ENCODE peak calls at places on chromosomes 7 and 10, in eight cellular contexts. One of them, this sample, is unnamed.

GRCh38 chr7:4712371-4713182 is 30.5 kb downstream of the FOXK1 start:
- DNase-seq in NCI-H82: peak; percentile 78
- DNase-seq in left cardiac atrium: no peak
- DNase-seq in GM19239: no peak
- DNase-seq in T-cell: no peak
- DNase-seq in COR-L47: no peak
- DNase-seq in KG1: no peak
- DNase-seq in ascending aorta: no peak
- DNase-seq in this sample: peak; percentile 68

GRCh38 chr10:13453896-13454295 is 74.9 kb downstream of the BEND7 start:
- DNase-seq in KG1: no peak
- DNase-seq in GM19239: no peak
- DNase-seq in COR-L47: no peak
- DNase-seq in ascending aorta: no peak
- DNase-seq in NCI-H82: no peak
- DNase-seq in T-cell: no peak
- DNase-seq in left cardiac atrium: no peak
- DNase-seq in this sample: no peak

GRCh38 chr7:21898265-21898930 is 47.3 kb downstream of the CDCA7L start:
- DNase-seq in GM19239: peak; percentile 36
- DNase-seq in COR-L47: no peak
- DNase-seq in NCI-H82: no peak
- DNase-seq in ascending aorta: no peak
- DNase-seq in KG1: no peak
- DNase-seq in T-cell: peak; percentile 19
- DNase-seq in left cardiac atrium: no peak
- DNase-seq in this sample: no peak

GRCh38 chr10:62424026-62424425 is 49.9 kb downstream of the ZNF365 start:
- DNase-seq in GM19239: no peak
- DNase-seq in T-cell: no peak
- DNase-seq in left cardiac atrium: no peak
- DNase-seq in ascending aorta: no peak
- DNase-seq in COR-L47: no peak
- DNase-seq in KG1: no peak
- DNase-seq in NCI-H82: peak; percentile 3
- DNase-seq in this sample: no peak

GRCh38 chr7:120110169-120110568 is 162.8 kb upstream of the KCND2 start:
- DNase-seq in NCI-H82: no peak
- DNase-seq in T-cell: no peak
- DNase-seq in KG1: no peak
- DNase-seq in left cardiac atrium: no peak
- DNase-seq in COR-L47: no peak
- DNase-seq in GM19239: no peak
- DNase-seq in ascending aorta: no peak
- DNase-seq in this sample: no peak

GRCh38 chr10:122014652-122015248 is 25.8 kb downstream of the TACC2 start:
- DNase-seq in NCI-H82: no peak
- DNase-seq in COR-L47: no peak
- DNase-seq in GM19239: no peak
- DNase-seq in T-cell: no peak
- DNase-seq in left cardiac atrium: no peak
- DNase-seq in KG1: no peak
- DNase-seq in ascending aorta: no peak
- DNase-seq in this sample: no peak

GRCh38 chr7:84123903-84124573 is 70.6 kb downstream of the SEMA3A start:
- DNase-seq in NCI-H82: no peak
- DNase-seq in ascending aorta: no peak
- DNase-seq in COR-L47: no peak
- DNase-seq in KG1: no peak
- DNase-seq in GM19239: no peak
- DNase-seq in left cardiac atrium: no peak
- DNase-seq in T-cell: no peak
- DNase-seq in this sample: no peak

GRCh38 chr10:24390746-24391145 is 181.8 kb downstream of the KIAA1217 start:
- DNase-seq in COR-L47: no peak
- DNase-seq in left cardiac atrium: no peak
- DNase-seq in NCI-H82: no peak
- DNase-seq in GM19239: no peak
- DNase-seq in KG1: no peak
- DNase-seq in T-cell: no peak
- DNase-seq in ascending aorta: no peak
- DNase-seq in this sample: no peak

GRCh38 chr10:78211476-78212110 is 177.9 kb downstream of the RPS24 start:
- DNase-seq in T-cell: no peak
- DNase-seq in COR-L47: no peak
- DNase-seq in NCI-H82: peak; percentile 60
- DNase-seq in left cardiac atrium: no peak
- DNase-seq in GM19239: no peak
- DNase-seq in ascending aorta: no peak
- DNase-seq in KG1: peak; percentile 30
- DNase-seq in this sample: peak; percentile 4

GRCh38 chr10:85908462-85908861 is 458.1 kb downstream of the GRID1 start:
- DNase-seq in T-cell: no peak
- DNase-seq in KG1: no peak
- DNase-seq in left cardiac atrium: no peak
- DNase-seq in ascending aorta: no peak
- DNase-seq in GM19239: no peak
- DNase-seq in NCI-H82: no peak
- DNase-seq in COR-L47: no peak
- DNase-seq in this sample: no peak

GRCh38 chr10:110007701-110008517 is at the start of gene ADD3:
- DNase-seq in GM19239: peak; percentile 71
- DNase-seq in left cardiac atrium: peak; percentile 97
- DNase-seq in T-cell: peak; percentile 88
- DNase-seq in ascending aorta: peak; percentile 97
- DNase-seq in KG1: peak; percentile 84
- DNase-seq in COR-L47: peak; percentile 45
- DNase-seq in NCI-H82: peak; percentile 98
- DNase-seq in this sample: peak; percentile 91

GRCh38 chr10:104333037-104333727 is 5.1 kb downstream of the ITPRIP start:
- DNase-seq in T-cell: peak; percentile 81
- DNase-seq in GM19239: no peak
- DNase-seq in COR-L47: no peak
- DNase-seq in NCI-H82: no peak
- DNase-seq in left cardiac atrium: no peak
- DNase-seq in KG1: no peak
- DNase-seq in ascending aorta: peak; percentile 61
- DNase-seq in this sample: no peak

GRCh38 chr10:78045237-78045636 is 11.6 kb downstream of the RPS24 start:
- DNase-seq in T-cell: no peak
- DNase-seq in NCI-H82: no peak
- DNase-seq in KG1: no peak
- DNase-seq in ascending aorta: no peak
- DNase-seq in GM19239: no peak
- DNase-seq in COR-L47: no peak
- DNase-seq in left cardiac atrium: no peak
- DNase-seq in this sample: no peak

GRCh38 chr7:5525271-5526189 is 101.9 kb upstream of the TNRC18 start:
- DNase-seq in KG1: peak; percentile 38
- DNase-seq in T-cell: no peak
- DNase-seq in NCI-H82: peak; percentile 70
- DNase-seq in GM19239: no peak
- DNase-seq in ascending aorta: no peak
- DNase-seq in left cardiac atrium: no peak
- DNase-seq in COR-L47: no peak
- DNase-seq in this sample: no peak

GRCh38 chr10:69086131-69086530 is 1.8 kb upstream of the SRGN start:
- DNase-seq in GM19239: no peak
- DNase-seq in left cardiac atrium: peak; percentile 52
- DNase-seq in KG1: no peak
- DNase-seq in ascending aorta: no peak
- DNase-seq in T-cell: no peak
- DNase-seq in COR-L47: no peak
- DNase-seq in NCI-H82: no peak
- DNase-seq in this sample: no peak

GRCh38 chr7:68364871-68365625 is 1233.2 kb upstream of the AUTS2 start:
- DNase-seq in NCI-H82: no peak
- DNase-seq in T-cell: no peak
- DNase-seq in KG1: no peak
- DNase-seq in left cardiac atrium: no peak
- DNase-seq in GM19239: no peak
- DNase-seq in COR-L47: no peak
- DNase-seq in ascending aorta: no peak
- DNase-seq in this sample: no peak

GRCh38 chr7:18762189-18762588 is 266.6 kb downstream of the HDAC9 start:
- DNase-seq in left cardiac atrium: no peak
- DNase-seq in T-cell: no peak
- DNase-seq in NCI-H82: no peak
- DNase-seq in COR-L47: no peak
- DNase-seq in ascending aorta: no peak
- DNase-seq in KG1: no peak
- DNase-seq in GM19239: no peak
- DNase-seq in this sample: no peak

GRCh38 chr7:16315280-16315679 is 106.1 kb downstream of the CRPPA start:
- DNase-seq in left cardiac atrium: no peak
- DNase-seq in NCI-H82: no peak
- DNase-seq in ascending aorta: no peak
- DNase-seq in COR-L47: no peak
- DNase-seq in GM19239: no peak
- DNase-seq in KG1: no peak
- DNase-seq in T-cell: no peak
- DNase-seq in this sample: no peak

GRCh38 chr10:12332572-12333381 is 16.6 kb upstream of the CAMK1D start:
- DNase-seq in GM19239: no peak
- DNase-seq in COR-L47: no peak
- DNase-seq in T-cell: no peak
- DNase-seq in KG1: no peak
- DNase-seq in ascending aorta: peak; percentile 70
- DNase-seq in left cardiac atrium: no peak
- DNase-seq in NCI-H82: no peak
- DNase-seq in this sample: no peak

GRCh38 chr7:28017372-28017771 is 163.2 kb downstream of the JAZF1 start:
- DNase-seq in GM19239: no peak
- DNase-seq in KG1: no peak
- DNase-seq in NCI-H82: no peak
- DNase-seq in T-cell: no peak
- DNase-seq in left cardiac atrium: no peak
- DNase-seq in ascending aorta: no peak
- DNase-seq in COR-L47: no peak
- DNase-seq in this sample: no peak

GRCh38 chr7:1558181-1558811 is 2.3 kb upstream of the TMEM184A start:
- DNase-seq in T-cell: no peak
- DNase-seq in COR-L47: no peak
- DNase-seq in KG1: no peak
- DNase-seq in left cardiac atrium: peak; percentile 68
- DNase-seq in NCI-H82: peak; percentile 45
- DNase-seq in GM19239: no peak
- DNase-seq in ascending aorta: no peak
- DNase-seq in this sample: no peak

GRCh38 chr7:2063562-2064360 is 169.0 kb downstream of the MAD1L1 start:
- DNase-seq in NCI-H82: no peak
- DNase-seq in left cardiac atrium: peak; percentile 63
- DNase-seq in KG1: no peak
- DNase-seq in ascending aorta: no peak
- DNase-seq in GM19239: no peak
- DNase-seq in COR-L47: peak; percentile 53
- DNase-seq in T-cell: no peak
- DNase-seq in this sample: peak; percentile 49

GRCh38 chr10:80201592-80202256 is 3.6 kb downstream of the ANXA11 start:
- DNase-seq in GM19239: no peak
- DNase-seq in NCI-H82: no peak
- DNase-seq in COR-L47: no peak
- DNase-seq in left cardiac atrium: peak; percentile 52
- DNase-seq in ascending aorta: no peak
- DNase-seq in KG1: no peak
- DNase-seq in T-cell: no peak
- DNase-seq in this sample: no peak

GRCh38 chr7:84532196-84532595 is 337.6 kb upstream of the SEMA3A start:
- DNase-seq in COR-L47: no peak
- DNase-seq in GM19239: no peak
- DNase-seq in KG1: no peak
- DNase-seq in T-cell: no peak
- DNase-seq in ascending aorta: no peak
- DNase-seq in left cardiac atrium: no peak
- DNase-seq in NCI-H82: no peak
- DNase-seq in this sample: no peak

GRCh38 chr7:158394936-158395335 is 192.7 kb downstream of the PTPRN2 start:
- DNase-seq in GM19239: peak; percentile 48
- DNase-seq in left cardiac atrium: no peak
- DNase-seq in ascending aorta: no peak
- DNase-seq in COR-L47: peak; percentile 21
- DNase-seq in KG1: no peak
- DNase-seq in T-cell: peak; percentile 12
- DNase-seq in NCI-H82: peak; percentile 10
- DNase-seq in this sample: peak; percentile 20

GRCh38 chr7:137731436-137731835 is 115.3 kb downstream of the DGKI start:
- DNase-seq in GM19239: no peak
- DNase-seq in left cardiac atrium: no peak
- DNase-seq in COR-L47: no peak
- DNase-seq in T-cell: no peak
- DNase-seq in ascending aorta: no peak
- DNase-seq in KG1: no peak
- DNase-seq in NCI-H82: no peak
- DNase-seq in this sample: no peak

GRCh38 chr7:39461263-39461662 is 104.9 kb upstream of the YAE1 start:
- DNase-seq in GM19239: no peak
- DNase-seq in T-cell: no peak
- DNase-seq in NCI-H82: peak; percentile 31
- DNase-seq in KG1: no peak
- DNase-seq in COR-L47: no peak
- DNase-seq in left cardiac atrium: no peak
- DNase-seq in ascending aorta: no peak
- DNase-seq in this sample: no peak

GRCh38 chr7:1131471-1132265 is 28.3 kb downstream of the ZFAND2A start:
- DNase-seq in KG1: no peak
- DNase-seq in ascending aorta: no peak
- DNase-seq in NCI-H82: no peak
- DNase-seq in T-cell: no peak
- DNase-seq in left cardiac atrium: no peak
- DNase-seq in GM19239: no peak
- DNase-seq in COR-L47: no peak
- DNase-seq in this sample: no peak

GRCh38 chr7:85529831-85530230 is 343.0 kb upstream of the SEMA3D start:
- DNase-seq in COR-L47: no peak
- DNase-seq in ascending aorta: no peak
- DNase-seq in NCI-H82: no peak
- DNase-seq in T-cell: no peak
- DNase-seq in KG1: no peak
- DNase-seq in GM19239: no peak
- DNase-seq in left cardiac atrium: no peak
- DNase-seq in this sample: no peak

GRCh38 chr7:137546671-137547070 is 203.1 kb upstream of the PTN start:
- DNase-seq in GM19239: no peak
- DNase-seq in COR-L47: no peak
- DNase-seq in NCI-H82: no peak
- DNase-seq in T-cell: no peak
- DNase-seq in ascending aorta: no peak
- DNase-seq in left cardiac atrium: no peak
- DNase-seq in KG1: no peak
- DNase-seq in this sample: no peak

GRCh38 chr10:93028881-93029280 is 31.7 kb upstream of the CYP26C1 start:
- DNase-seq in ascending aorta: no peak
- DNase-seq in T-cell: no peak
- DNase-seq in KG1: no peak
- DNase-seq in COR-L47: no peak
- DNase-seq in left cardiac atrium: no peak
- DNase-seq in GM19239: no peak
- DNase-seq in NCI-H82: no peak
- DNase-seq in this sample: no peak

GRCh38 chr10:1548146-1548545 is 189.2 kb downstream of the ADARB2 start:
- DNase-seq in left cardiac atrium: no peak
- DNase-seq in T-cell: no peak
- DNase-seq in GM19239: no peak
- DNase-seq in COR-L47: no peak
- DNase-seq in NCI-H82: no peak
- DNase-seq in KG1: no peak
- DNase-seq in ascending aorta: no peak
- DNase-seq in this sample: no peak

GRCh38 chr7:39465055-39465929 is 100.9 kb upstream of the YAE1 start:
- DNase-seq in T-cell: peak; percentile 3
- DNase-seq in ascending aorta: peak; percentile 67
- DNase-seq in left cardiac atrium: peak; percentile 34
- DNase-seq in GM19239: peak; percentile 42
- DNase-seq in COR-L47: peak; percentile 55
- DNase-seq in KG1: peak; percentile 32
- DNase-seq in NCI-H82: peak; percentile 82
- DNase-seq in this sample: peak; percentile 60

GRCh38 chr10:131928248-131929095 is 27.7 kb downstream of the PPP2R2D start:
- DNase-seq in ascending aorta: peak; percentile 45
- DNase-seq in GM19239: peak; percentile 47
- DNase-seq in T-cell: peak; percentile 23
- DNase-seq in KG1: no peak
- DNase-seq in NCI-H82: no peak
- DNase-seq in COR-L47: no peak
- DNase-seq in left cardiac atrium: no peak
- DNase-seq in this sample: no peak

This sample was measured in NCI-H345.